ENCODE peak calls at places on chromosomes 13 and 19, in four cellular contexts. B, N, C and U are unnamed samples.

GRCh38 chr13:105908581-105908980 is 626.9 kb downstream of the EFNB2 start:
- DNase-seq in B (no peak), N (no peak), C (no peak), U (no peak)

GRCh38 chr19:20276011-20276738 is 109.2 kb downstream of the ZNF486 start:
- DNase-seq in B (no peak), N (no peak), C (no peak), U (no peak)

GRCh38 chr13:46751811-46752635 is 44.9 kb downstream of the ESD start:
- DNase-seq in B (no peak), N (peak; percentile 45), C (peak; percentile 45), U (no peak)

GRCh38 chr19:7705387-7706187 is 3.7 kb upstream of the FCER2 start:
- DNase-seq in B (no peak), N (no peak), C (peak; percentile 91), U (no peak)

GRCh38 chr19:36377541-36378178 is 1.3 kb downstream of the ZFP14 start:
- DNase-seq in B (no peak), N (no peak), C (no peak), U (no peak)

GRCh38 chr13:99975626-99976025 is 4.1 kb upstream of the ZIC5 start:
- DNase-seq in B (no peak), N (no peak), C (no peak), U (no peak)

GRCh38 chr19:49214701-49215100 is 57.1 kb downstream of the TRPM4 start:
- DNase-seq in B (no peak), N (no peak), C (no peak), U (no peak)

GRCh38 chr13:75635621-75636338 is at the start of gene LMO7:
- DNase-seq in B (peak; percentile 25), N (peak; percentile 52), C (no peak), U (peak; percentile 84)

GRCh38 chr19:2494084-2494446 is 18.1 kb downstream of the GADD45B start:
- DNase-seq in B (peak; percentile 55), N (peak; percentile 65), C (no peak), U (no peak)

GRCh38 chr13:37944476-37945442 is 75.2 kb upstream of the TRPC4 start:
- DNase-seq in B (no peak), N (peak; percentile 3), C (no peak), U (no peak)

GRCh38 chr13:98613591-98613990 is 36.7 kb upstream of the STK24 start:
- DNase-seq in B (no peak), N (no peak), C (no peak), U (no peak)

GRCh38 chr13:93766719-93767118 is 540.1 kb downstream of the GPC6 start:
- DNase-seq in B (no peak), N (no peak), C (no peak), U (no peak)

GRCh38 chr19:1608414-1609391 is 3.4 kb upstream of the UQCR11 start:
- DNase-seq in B (no peak), N (no peak), C (no peak), U (no peak)

GRCh38 chr13:100941377-100941776 is 266.8 kb upstream of the TMTC4 start:
- DNase-seq in B (no peak), N (no peak), C (no peak), U (no peak)

GRCh38 chr19:7257148-7258041 is 36.8 kb downstream of the INSR start:
- DNase-seq in B (peak; percentile 5), N (peak; percentile 67), C (no peak), U (no peak)

GRCh38 chr13:63691474-63691873 is 2275.8 kb upstream of the PCDH20 start:
- DNase-seq in B (no peak), N (no peak), C (no peak), U (no peak)

GRCh38 chr13:50081106-50081898 is 66.1 kb downstream of the KCNRG start:
- DNase-seq in B (peak; percentile 43), N (no peak), C (no peak), U (no peak)

GRCh38 chr13:112067871-112068305 is 939 bp downstream of the SOX1 start:
- DNase-seq in B (no peak), N (no peak), C (no peak), U (no peak)

GRCh38 chr19:19451429-19452240 is 46.2 kb downstream of the GATAD2A start:
- DNase-seq in B (no peak), N (no peak), C (peak; percentile 68), U (no peak)

GRCh38 chr13:21435710-21436151 is 23.4 kb downstream of the ZDHHC20 start:
- DNase-seq in B (peak; percentile 58), N (peak; percentile 89), C (peak; percentile 63), U (no peak)

GRCh38 chr19:48498576-48498879 is 13.1 kb downstream of the LMTK3 start:
- DNase-seq in B (no peak), N (no peak), C (no peak), U (no peak)

GRCh38 chr13:28181413-28181812 is 43.1 kb downstream of the PAN3 start:
- DNase-seq in B (no peak), N (peak; percentile 79), C (no peak), U (no peak)

GRCh38 chr13:111177081-111177711 is 62.1 kb downstream of the ARHGEF7 start:
- DNase-seq in B (no peak), N (peak; percentile 68), C (no peak), U (no peak)

GRCh38 chr19:18669524-18669817 is 14.0 kb upstream of the CRTC1 start:
- DNase-seq in B (no peak), N (peak; percentile 72), C (no peak), U (no peak)

GRCh38 chr19:2589441-2589840 is 113.1 kb downstream of the GNG7 start:
- DNase-seq in B (no peak), N (no peak), C (no peak), U (no peak)

GRCh38 chr13:49776871-49777270 is 15.6 kb downstream of the KPNA3 start:
- DNase-seq in B (no peak), N (peak; percentile 43), C (no peak), U (no peak)

GRCh38 chr19:33264881-33265445 is 37.4 kb downstream of the CEBPA start:
- DNase-seq in B (no peak), N (no peak), C (no peak), U (no peak)

GRCh38 chr19:19533826-19534225 is 4.2 kb upstream of the CILP2 start:
- DNase-seq in B (no peak), N (no peak), C (no peak), U (no peak)

GRCh38 chr19:2767688-2768087 is 15.4 kb downstream of the SGTA start:
- DNase-seq in B (no peak), N (no peak), C (no peak), U (no peak)

GRCh38 chr13:31846984-31847752 is 107.8 kb downstream of the RXFP2 start:
- DNase-seq in B (no peak), N (no peak), C (no peak), U (no peak)

GRCh38 chr19:18775586-18776287 is 15.4 kb downstream of the COMP start:
- DNase-seq in B (no peak), N (peak; percentile 71), C (no peak), U (no peak)

GRCh38 chr13:45184693-45185092 is 16.2 kb downstream of the KCTD4 start:
- DNase-seq in B (no peak), N (no peak), C (no peak), U (no peak)

GRCh38 chr19:13831560-13832056 is 36.4 kb downstream of the ZSWIM4 start:
- DNase-seq in B (peak; percentile 45), N (no peak), C (no peak), U (no peak)
- TF ChIP-seq CEBPB in B (no peak), N (no peak), C (no peak), U (no peak)

DNA sequence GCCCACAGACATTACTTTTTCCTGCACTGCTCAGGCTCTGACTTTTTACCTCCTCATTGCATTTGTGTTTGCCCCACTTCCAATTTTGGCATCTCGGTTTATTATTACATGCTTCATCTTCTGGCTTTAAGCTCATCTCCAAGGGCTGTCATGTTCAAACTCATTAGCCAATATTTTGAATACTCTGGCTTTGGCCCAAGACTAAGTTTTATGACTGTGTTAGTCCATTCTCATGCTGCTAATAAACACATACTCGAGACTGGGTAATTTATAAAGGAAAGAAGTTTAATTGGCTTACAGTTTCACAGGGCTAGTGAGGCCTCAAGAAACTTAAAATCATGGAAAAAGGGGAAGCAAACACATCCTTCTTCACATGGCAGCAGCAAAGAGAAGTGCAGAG is 233.2 kb upstream of the SPRY2 start:
- DNase-seq in B (no peak), N (no peak), C (no peak), U (no peak)
- H3K4me1 ChIP-seq in B (no peaks in the 10 kb centered on the region), N (no peaks in the 10 kb centered on the region), C (no peaks in the 10 kb centered on the region), U (no peaks in the 10 kb centered on the region)

DNA sequence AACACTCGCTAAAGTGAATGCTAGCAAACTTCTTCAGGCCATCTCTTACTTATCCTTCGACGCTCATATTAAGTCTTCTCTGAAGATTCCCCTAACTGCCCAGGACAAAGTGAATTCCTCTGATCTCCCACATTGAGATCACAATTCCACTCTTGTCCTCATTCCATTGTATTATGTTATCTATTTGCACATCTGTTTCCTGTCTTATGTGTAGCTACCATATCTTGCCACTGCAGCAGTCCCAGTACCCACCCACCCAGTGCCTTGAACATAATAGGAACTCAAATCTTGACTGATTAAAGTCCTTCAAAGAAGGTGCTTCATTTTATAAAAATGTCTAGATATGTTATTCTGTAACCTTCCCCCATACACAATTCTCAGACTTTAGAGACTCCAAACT is 702.3 kb downstream of the DIAPH3 start:
- DNase-seq in B (no peak), N (no peak), C (no peak), U (no peak)
- TF ChIP-seq CEBPB in B (no peak), N (no peak), C (no peak), U (no peak)

GRCh38 chr13:43058318-43058674 is 34.9 kb downstream of the DNAJC15 start:
- DNase-seq in B (peak; percentile 82), N (peak; percentile 62), C (no peak), U (no peak)
- H3K4me1 ChIP-seq in B (peaks cover 25% of the 10 kb centered on the region), N (peaks cover 12% of the 10 kb centered on the region), C (peaks cover 22% of the 10 kb centered on the region), U (peaks cover 5% of the 10 kb centered on the region)

DNA sequence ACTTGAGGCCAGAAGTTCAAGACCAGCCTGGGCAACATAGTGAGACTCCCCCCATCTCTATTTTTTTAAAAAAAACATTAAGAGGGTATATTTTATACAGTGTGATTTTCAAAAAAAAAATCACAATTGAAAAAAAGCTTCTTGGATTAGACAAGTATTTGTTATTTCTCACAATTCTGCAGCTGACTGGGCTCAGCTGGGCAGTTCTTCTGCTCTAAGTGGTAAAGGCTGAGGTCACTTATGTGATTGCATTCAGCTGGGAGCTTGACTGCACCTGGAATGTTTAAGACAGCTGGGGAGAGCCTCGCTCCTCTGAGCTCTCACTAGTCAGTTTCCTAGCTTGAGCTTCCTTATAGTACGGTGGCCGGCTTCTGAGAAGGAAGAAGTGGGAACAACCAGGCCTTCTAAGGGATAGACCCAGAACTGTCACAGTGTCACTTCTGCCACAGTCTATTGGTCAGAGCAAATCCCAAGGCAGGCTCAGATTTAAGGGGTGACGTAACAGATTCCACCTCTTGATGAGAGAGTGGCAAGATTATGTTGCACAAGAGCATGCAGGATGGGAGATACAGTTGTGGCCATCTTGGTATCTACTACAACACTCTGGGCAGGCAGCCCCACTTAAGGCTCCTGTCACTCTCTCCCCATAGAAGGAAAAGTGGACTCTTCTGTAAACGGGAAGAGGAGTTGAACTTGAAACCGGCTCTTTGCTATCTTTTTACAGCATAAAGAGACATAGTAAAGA is 19.7 kb upstream of the IRGC start:
- DNase-seq in B (no peak), N (no peak), C (no peak), U (no peak)
- TF ChIP-seq CEBPB in B (no peak), N (peak; percentile 33), C (no peak), U (no peak)